ENCODE peak calls at places on chromosomes 4 and X, in five cellular contexts. Y is small intestine, F is GM23248, C is body of pancreas, V is endodermal cell. P is an unnamed sample.

GRCh38 chrX:53071604-53072417 is 10.4 kb upstream of the TSPYL2 start:
- DNase-seq in Y (peak; percentile 83), F (peak; percentile 60), C (peak; percentile 89), V (peak; percentile 79), P (peak; percentile 59)

GRCh38 chr4:162347492-162348213 is 183.9 kb upstream of the FSTL5 start:
- DNase-seq in Y (no peak), F (no peak), C (no peak), V (no peak), P (no peak)

GRCh38 chrX:107731831-107732502 is 43.6 kb downstream of the TSC22D3 start:
- DNase-seq in Y (peak; percentile 80), F (peak; percentile 70), C (peak; percentile 96), V (peak; percentile 92), P (peak; percentile 88)

GRCh38 chr4:78168029-78168428 is 110.9 kb downstream of the FRAS1 start:
- DNase-seq in Y (no peak), F (no peak), C (no peak), V (no peak), P (no peak)

GRCh38 chr4:112266823-112267222 is 18.9 kb downstream of the TIFA start:
- DNase-seq in Y (no peak), F (peak; percentile 71), C (no peak), V (no peak), P (no peak)

GRCh38 chr4:153488719-153489384 is 22.7 kb downstream of the TMEM131L start:
- DNase-seq in Y (no peak), F (peak; percentile 50), C (no peak), V (peak; percentile 75), P (no peak)

GRCh38 chrX:1077140-1077539 is 135.3 kb downstream of the CRLF2 start:
- DNase-seq in Y (no peak), F (no peak), C (no peak), V (peak; percentile 69), P (no peak)

GRCh38 chr4:76803522-76803921 is 94.4 kb downstream of the SOWAHB start:
- DNase-seq in Y (peak; percentile 58), F (peak; percentile 88), C (no peak), V (peak; percentile 51), P (no peak)

GRCh38 chrX:44071847-44072545 is 98.8 kb upstream of the NDP start:
- DNase-seq in Y (no peak), F (peak; percentile 70), C (no peak), V (no peak), P (no peak)

GRCh38 chr4:125991398-125991797 is 676.6 kb downstream of the FAT4 start:
- DNase-seq in Y (no peak), F (no peak), C (no peak), V (no peak), P (no peak)

GRCh38 chr4:149264093-149264733 is 551.4 kb downstream of the IQCM start:
- DNase-seq in Y (peak; percentile 73), F (peak; percentile 77), C (no peak), V (peak; percentile 75), P (peak; percentile 25)

GRCh38 chr4:623914-624626 is 1.3 kb upstream of the PDE6B start:
- DNase-seq in Y (no peak), F (peak; percentile 13), C (no peak), V (peak; percentile 43), P (no peak)

GRCh38 chr4:3863841-3864734 is 97.9 kb downstream of the ADRA2C start:
- DNase-seq in Y (no peak), F (no peak), C (no peak), V (peak; percentile 48), P (no peak)

GRCh38 chrX:153927686-153927935 is 1.5 kb upstream of the ARHGAP4 start:
- DNase-seq in Y (no peak), F (no peak), C (no peak), V (no peak), P (no peak)

GRCh38 chr4:55458164-55458563 is 62.4 kb downstream of the TMEM165 start:
- DNase-seq in Y (no peak), F (peak; percentile 76), C (no peak), V (no peak), P (no peak)

GRCh38 chrX:1442016-1442665 is 10.6 kb downstream of the ASMTL start:
- DNase-seq in Y (no peak), F (no peak), C (peak; percentile 5), V (peak; percentile 30), P (no peak)

GRCh38 chr4:151850751-151851150 is 89.9 kb upstream of the GATB start:
- DNase-seq in Y (no peak), F (peak; percentile 75), C (no peak), V (no peak), P (no peak)

GRCh38 chr4:71564775-71565174 is 219.1 kb downstream of the GC start:
- DNase-seq in Y (no peak), F (no peak), C (no peak), V (peak; percentile 42), P (no peak)

GRCh38 chr4:94548571-94548970 is 96.8 kb downstream of the PDLIM5 start:
- DNase-seq in Y (peak; percentile 36), F (peak; percentile 82), C (no peak), V (no peak), P (no peak)

GRCh38 chrX:37926700-37927099 is 79.3 kb upstream of the DYNLT3 start:
- DNase-seq in Y (peak; percentile 46), F (peak; percentile 55), C (no peak), V (no peak), P (no peak)

GRCh38 chr4:138804705-138805104 is 210.9 kb upstream of the NOCT start:
- DNase-seq in Y (peak; percentile 6), F (peak; percentile 28), C (no peak), V (no peak), P (no peak)

GRCh38 chr4:185902654-185903053 is 90.7 kb upstream of the SORBS2 start:
- DNase-seq in Y (no peak), F (peak; percentile 5), C (no peak), V (no peak), P (no peak)

GRCh38 chr4:143337600-143338287 is 1.1 kb downstream of the GAB1 start:
- DNase-seq in Y (peak; percentile 88), F (peak; percentile 70), C (peak; percentile 41), V (peak; percentile 75), P (no peak)

GRCh38 chr4:37528161-37528560 is 158.0 kb downstream of the RELL1 start:
- DNase-seq in Y (peak; percentile 79), F (peak; percentile 6), C (peak; percentile 61), V (no peak), P (no peak)

GRCh38 chrX:41033299-41033698 is 51.9 kb upstream of the USP9X start:
- DNase-seq in Y (no peak), F (no peak), C (no peak), V (no peak), P (no peak)

GRCh38 chr4:4852591-4853362 is 6.7 kb upstream of the MSX1 start:
- DNase-seq in Y (no peak), F (peak; percentile 95), C (no peak), V (peak; percentile 88), P (no peak)

GRCh38 chr4:5894266-5894665 is 1.4 kb upstream of the CRMP1 start:
- DNase-seq in Y (no peak), F (no peak), C (no peak), V (no peak), P (no peak)

GRCh38 chr4:5895287-5895686 is 2.4 kb upstream of the CRMP1 start:
- DNase-seq in Y (no peak), F (no peak), C (no peak), V (no peak), P (no peak)

GRCh38 chr4:5893013-5893580 is at the start of gene CRMP1:
- DNase-seq in Y (no peak), F (peak; percentile 32), C (no peak), V (peak; percentile 94), P (no peak)

GRCh38 chr4:5892321-5893012 is 419 bp downstream of the CRMP1 start:
- DNase-seq in Y (no peak), F (no peak), C (no peak), V (peak; percentile 65), P (no peak)

DNA sequence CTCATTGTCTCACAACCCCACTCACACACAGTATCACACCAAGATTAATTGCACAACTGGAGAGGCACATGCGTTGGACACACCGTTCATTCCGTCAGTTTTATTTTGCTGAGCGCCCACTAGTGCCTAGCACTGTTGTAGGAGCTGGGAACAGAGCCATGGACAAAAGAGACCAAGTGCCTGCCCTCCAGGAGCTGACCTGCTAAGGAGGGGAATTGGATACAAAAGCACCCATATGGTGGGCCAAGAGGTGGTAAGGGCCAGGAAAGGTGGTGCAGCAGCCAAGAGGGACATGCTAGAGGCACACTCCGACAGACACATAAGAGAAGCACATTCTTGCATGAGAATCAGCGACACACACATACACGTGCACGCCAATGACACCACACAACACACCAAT is 705 bp upstream of the CRMP1 start:
- DNase-seq in Y (no peak), F (no peak), C (no peak), V (no peak), P (no peak)
- H3K4me3 ChIP-seq in Y (no peak overlapping the region), F (no peak overlapping the region), C (no peak overlapping the region), V (peak overlapping the region; percentile 15), P (peak overlapping the region; percentile 10)

GRCh38 chr4:146945556-146946374 is at the start of gene TTC29:
- DNase-seq in Y (peak; percentile 84), F (peak; percentile 96), C (peak; percentile 91), V (peak; percentile 98), P (peak; percentile 84)

GRCh38 chr4:146952896-146953295 is 7.2 kb upstream of the TTC29 start:
- DNase-seq in Y (no peak), F (no peak), C (no peak), V (no peak), P (no peak)

GRCh38 chr4:146943691-146944375 is 1.8 kb downstream of the TTC29 start:
- DNase-seq in Y (no peak), F (no peak), C (no peak), V (peak; percentile 67), P (no peak)

GRCh38 chr4:146949559-146949958 is 3.9 kb upstream of the TTC29 start:
- DNase-seq in Y (no peak), F (no peak), C (no peak), V (no peak), P (no peak)
- H3K27me3 ChIP-seq in Y (no peaks in the 10 kb centered on the region), F (peaks cover 5% of the 10 kb centered on the region), C (no peaks in the 10 kb centered on the region), V (peaks cover 7% of the 10 kb centered on the region), P (no peaks in the 10 kb centered on the region)

DNA sequence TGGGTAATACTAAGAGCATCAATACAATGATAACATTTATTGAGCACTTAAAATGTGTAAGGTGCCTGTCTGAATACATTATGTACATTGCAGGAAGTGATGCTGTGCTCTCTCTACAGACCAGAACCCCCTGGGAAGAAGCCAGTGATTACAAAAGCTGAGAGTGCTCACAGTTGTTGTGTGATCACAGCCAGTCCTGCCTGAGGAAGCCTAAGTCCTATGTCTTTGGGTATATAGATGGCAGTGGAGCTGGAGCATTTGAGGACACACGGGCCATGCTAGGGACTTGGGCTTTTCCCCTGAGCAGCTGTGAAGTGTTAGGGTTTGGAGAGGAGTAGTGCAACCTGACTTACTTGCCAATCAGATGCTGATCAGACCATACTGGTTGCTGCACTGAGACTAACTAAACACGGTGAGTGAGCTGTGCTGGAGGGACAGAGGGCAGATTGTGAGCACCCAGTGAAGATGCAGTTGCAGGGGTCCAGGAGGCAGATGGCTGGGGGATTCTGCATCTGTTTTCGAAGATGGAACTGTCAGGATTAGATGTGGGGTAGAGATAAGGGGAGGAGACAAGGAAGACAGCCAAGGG is 60.8 kb upstream of the TBC1D14 start:
- DNase-seq in Y (no peak), F (no peak), C (no peak), V (no peak), P (no peak)
- H3K4me3 ChIP-seq in Y (no peak overlapping the region), F (no peak overlapping the region), C (no peak overlapping the region), V (no peak overlapping the region), P (no peak overlapping the region)

DNA sequence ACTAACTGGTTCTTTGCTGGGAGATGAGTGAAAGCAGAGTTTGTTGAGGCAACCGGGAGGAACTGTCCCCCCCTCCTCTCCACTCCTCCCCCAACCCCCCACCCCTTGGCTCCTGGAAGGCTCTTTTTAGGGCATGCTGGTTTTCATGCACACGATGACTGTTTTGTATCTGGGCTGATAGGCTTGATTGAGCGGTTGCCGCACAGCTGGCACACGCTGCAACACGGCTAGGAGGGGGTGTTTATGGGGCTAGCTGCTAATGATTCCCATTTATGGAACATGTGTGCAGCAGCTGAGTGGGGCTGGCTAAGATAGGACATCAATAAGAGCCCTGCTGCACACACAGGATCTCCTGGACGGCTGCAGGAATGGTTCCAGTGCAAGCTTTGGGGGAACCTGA is 137.3 kb downstream of the SMIM20 start:
- DNase-seq in Y (no peak), F (no peak), C (no peak), V (no peak), P (no peak)
- H3K27me3 ChIP-seq in Y (no peaks in the 10 kb centered on the region), F (no peaks in the 10 kb centered on the region), C (no peaks in the 10 kb centered on the region), V (no peaks in the 10 kb centered on the region), P (no peaks in the 10 kb centered on the region)

P was measured in NT2/D1.